ENCODE peak calls at places on chromosomes 1 and 21, in five cellular contexts. U is astrocyte of the spinal cord, B is tibial nerve, V is left ventricle myocardium inferior, G is K562. C is an unnamed sample.
A peak's percentile ranks its signal among the peaks of the same experiment; 100 is the strongest.

GRCh38 chr1:38194486-38194885 is 147.9 kb upstream of the POU3F1 start:
- DNase-seq in G (no peak), B (no peak), V (no peak), U (no peak), C (no peak)

GRCh38 chr21:28538987-28539622 is 453.6 kb downstream of the LTN1 start:
- DNase-seq in V (no peak), G (no peak), B (no peak), U (peak; percentile 89), C (peak; percentile 75)

GRCh38 chr1:231690072-231690471 is 63.5 kb downstream of the DISC1 start:
- DNase-seq in U (no peak), V (no peak), B (no peak), G (no peak), C (no peak)

GRCh38 chr1:112818990-112819689 is 104.0 kb upstream of the PPM1J start:
- DNase-seq in B (peak; percentile 6), G (peak; percentile 67), U (peak; percentile 58), V (no peak), C (peak; percentile 85)

GRCh38 chr1:158323866-158324265 is 7.5 kb downstream of the CD1B start:
- DNase-seq in V (no peak), B (no peak), U (no peak), G (no peak), C (no peak)

GRCh38 chr1:197928849-197929336 is 11.7 kb downstream of the LHX9 start:
- DNase-seq in U (no peak), V (no peak), G (peak; percentile 73), B (no peak), C (no peak)

GRCh38 chr1:13228343-13228781 is 2.4 kb upstream of the PRAMEF18 start:
- DNase-seq in G (peak; percentile 19), V (no peak), U (no peak), B (no peak), C (no peak)

GRCh38 chr1:109777436-109777835 is 13.7 kb upstream of the EPS8L3 start:
- DNase-seq in B (no peak), V (peak; percentile 10), G (no peak), U (no peak), C (no peak)

GRCh38 chr1:57549280-57549679 is 125.4 kb upstream of the DAB1 start:
- DNase-seq in B (no peak), U (no peak), G (no peak), V (no peak), C (no peak)

GRCh38 chr1:163090321-163090945 is 21.3 kb downstream of the RGS4 start:
- DNase-seq in V (no peak), G (no peak), U (peak; percentile 75), B (no peak), C (peak; percentile 26)

GRCh38 chr1:182301467-182302198 is 90.0 kb downstream of the GLUL start:
- DNase-seq in B (peak; percentile 25), U (peak; percentile 53), G (peak; percentile 55), V (peak; percentile 55), C (peak; percentile 54)

GRCh38 chr21:29267666-29268065 is 31.1 kb upstream of the BACH1 start:
- DNase-seq in B (no peak), G (no peak), V (no peak), U (no peak), C (no peak)

GRCh38 chr1:7962011-7962335 is 462 bp downstream of the PARK7 start:
- DNase-seq in U (no peak), V (no peak), G (no peak), B (no peak), C (no peak)

GRCh38 chr1:228337711-228338520 is 68.7 kb downstream of the TRIM11 start:
- DNase-seq in U (no peak), B (no peak), G (no peak), V (peak; percentile 14), C (no peak)

GRCh38 chr21:29102791-29103257 is 27.6 kb upstream of the MAP3K7CL start:
- DNase-seq in V (no peak), U (peak; percentile 50), G (no peak), B (no peak), C (peak; percentile 70)

GRCh38 chr1:218828125-218828650 is 345.5 kb upstream of the LYPLAL1 start:
- DNase-seq in B (no peak), U (no peak), G (no peak), V (no peak), C (no peak)

GRCh38 chr1:25543425-25544242 is at the start of gene LDLRAP1:
- DNase-seq in B (peak; percentile 53), V (peak; percentile 78), U (peak; percentile 70), G (peak; percentile 99), C (peak; percentile 71)

GRCh38 chr1:25543106-25543424 is 341 bp upstream of the LDLRAP1 start:
- DNase-seq in G (no peak), V (no peak), U (no peak), B (no peak), C (no peak)

GRCh38 chr1:25544819-25545218 is 1.4 kb downstream of the LDLRAP1 start:
- DNase-seq in U (no peak), V (no peak), B (no peak), G (no peak), C (no peak)

GRCh38 chr1:25545767-25546166 is 2.4 kb downstream of the LDLRAP1 start:
- DNase-seq in B (no peak), U (no peak), G (no peak), V (no peak), C (no peak)

DNA sequence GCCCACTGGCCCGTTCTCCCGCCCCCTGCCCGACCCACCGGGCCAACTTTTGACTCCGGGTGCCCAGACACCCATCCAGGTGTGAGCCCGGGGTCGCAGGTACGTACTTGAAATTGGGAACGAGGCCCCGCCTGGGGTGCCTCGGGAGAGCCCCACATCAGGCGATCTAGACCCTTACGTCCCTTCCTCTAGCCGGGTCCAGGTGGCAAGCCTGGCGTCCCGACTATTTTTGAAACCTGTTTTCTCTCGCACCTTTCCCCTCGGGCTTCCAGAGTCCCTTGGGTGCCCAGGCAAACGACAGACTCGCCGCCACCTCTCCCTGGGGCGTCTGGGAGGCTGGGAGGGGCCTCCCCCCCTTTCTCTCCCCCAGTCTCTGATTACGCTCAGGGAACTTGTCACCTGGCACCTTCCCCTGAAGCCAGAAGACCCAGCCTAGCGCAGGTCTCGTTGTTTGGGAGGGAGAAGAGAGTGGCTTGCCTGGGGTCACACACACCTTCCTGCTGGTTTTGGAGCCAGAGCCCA is 898 bp downstream of the LDLRAP1 start:
- DNase-seq in V (no peak), U (no peak), G (no peak), B (no peak), C (no peak)
- H3K4me3 ChIP-seq in V (peak overlapping the region; percentile 99), U (peak overlapping the region; percentile 64), G (peak overlapping the region; percentile 82), B (peak overlapping the region; percentile 54), C (peak overlapping the region; percentile 81)

DNA sequence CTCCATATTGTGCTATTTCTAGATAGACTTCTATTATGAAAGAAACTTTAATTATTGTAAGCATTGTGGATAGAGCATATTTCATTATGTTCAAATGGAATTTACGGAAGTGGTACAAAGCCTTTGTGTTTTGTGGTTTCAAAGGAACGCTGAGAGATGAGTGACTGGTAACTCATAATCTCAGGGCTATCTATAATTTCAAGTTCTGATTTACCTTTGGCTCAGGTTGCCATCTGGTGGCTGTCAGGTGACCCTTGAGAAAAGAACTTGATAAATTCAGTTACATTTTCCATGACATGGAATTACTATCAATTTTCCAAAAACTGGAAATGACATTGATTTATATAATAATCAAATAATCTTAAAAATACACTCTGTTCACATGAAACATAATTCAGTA is 12.2 kb downstream of the NTNG1 start:
- DNase-seq in G (no peak), U (peak; percentile 17), B (no peak), V (no peak), C (no peak)
- TF ChIP-seq CTCF in G (no peak), U (no peak), B (no peak), V (no peak), C (no peak)

DNA sequence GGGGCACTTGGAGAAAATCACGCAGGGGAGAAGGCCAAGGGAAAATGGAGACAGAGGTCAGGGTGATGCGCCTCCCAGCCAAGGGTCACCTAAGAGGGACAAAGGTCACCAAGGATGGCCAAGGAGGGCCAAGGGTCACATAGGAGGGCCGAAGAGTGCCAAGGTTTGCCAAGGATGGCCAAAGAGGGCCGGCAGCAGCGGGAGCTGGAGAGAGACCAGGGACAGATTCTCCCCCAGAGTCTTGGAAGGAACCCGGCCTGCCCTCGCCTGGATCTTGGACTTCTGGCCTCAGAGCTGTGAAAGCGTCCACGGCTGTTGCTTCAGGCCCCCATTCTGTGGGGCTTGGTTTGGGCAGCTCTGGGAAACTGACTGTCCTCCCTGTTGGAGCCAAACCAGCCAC is 25.6 kb upstream of the ARHGEF16 start:
- DNase-seq in U (no peak), V (no peak), B (no peak), G (no peak), C (no peak)
- H3K4me3 ChIP-seq in U (no peak overlapping the region), V (no peak overlapping the region), B (no peak overlapping the region), G (no peak overlapping the region), C (no peak overlapping the region)

GRCh38 chr1:83641206-83641658 is 357.7 kb downstream of the TTLL7 start:
- DNase-seq in B (peak; percentile 11), U (peak; percentile 27), G (no peak), V (no peak), C (peak; percentile 3)

GRCh38 chr1:83641828-83642443 is 357.0 kb downstream of the TTLL7 start:
- DNase-seq in G (no peak), U (no peak), V (peak; percentile 24), B (no peak), C (no peak)

GRCh38 chr1:83637586-83637985 is 361.3 kb downstream of the TTLL7 start:
- DNase-seq in U (no peak), V (no peak), B (no peak), G (no peak), C (no peak)

GRCh38 chr1:83637009-83637408 is 361.9 kb downstream of the TTLL7 start:
- DNase-seq in B (no peak), G (no peak), V (no peak), U (no peak), C (no peak)

DNA sequence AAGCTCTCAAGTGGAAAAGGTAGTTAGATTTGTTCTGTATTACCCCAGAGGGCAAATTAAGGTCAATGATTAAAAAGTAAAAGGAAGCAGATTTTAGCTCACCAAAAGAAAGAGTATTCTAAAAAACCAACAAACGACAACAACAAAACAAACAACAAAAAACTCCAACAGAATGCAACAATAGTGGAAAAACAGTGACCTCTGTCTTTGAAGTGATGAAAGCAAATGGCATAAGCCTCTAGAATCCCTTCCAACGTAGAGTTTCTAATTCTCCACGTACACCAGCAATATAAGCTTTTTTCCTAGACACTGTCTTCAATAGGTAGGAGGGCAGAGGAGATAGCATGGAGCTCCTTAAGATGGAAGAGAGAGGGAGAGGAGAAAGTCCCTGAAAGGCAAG is 359.1 kb downstream of the TTLL7 start:
- DNase-seq in V (no peak), U (no peak), B (no peak), G (no peak), C (no peak)
- TF ChIP-seq CTCF in V (no peak), U (no peak), B (no peak), G (no peak), C (no peak)

GRCh38 chr1:165633624-165634023 is 2.6 kb downstream of the MGST3 start:
- DNase-seq in V (no peak), G (no peak), B (no peak), U (peak; percentile 45), C (peak; percentile 39)
- H3K4me3 ChIP-seq in V (peak overlapping the region; percentile 82), G (no peak overlapping the region), B (no peak overlapping the region), U (no peak overlapping the region), C (no peak overlapping the region)

GRCh38 chr21:38712076-38712475 is 93.7 kb upstream of the ETS2 start:
- DNase-seq in G (no peak), V (no peak), B (no peak), U (peak; percentile 41), C (peak; percentile 59)
- TF ChIP-seq CTCF in G (peak; percentile 45), V (peak; percentile 61), B (peak; percentile 9), U (peak; percentile 64), C (peak; percentile 62)

GRCh38 chr1:47533176-47534039 is 95.6 kb downstream of the FOXD2 start:
- DNase-seq in U (peak; percentile 82), G (peak; percentile 37), V (peak; percentile 44), B (peak; percentile 70), C (peak; percentile 66)
- H3K4me3 ChIP-seq in U (peak overlapping the region; percentile 34), G (no peak overlapping the region), V (peak overlapping the region; percentile 65), B (peak overlapping the region; percentile 19), C (peak overlapping the region; percentile 47)

C was measured in fibroblast of villous mesenchyme.